ENCODE peak calls at places on chromosomes 13 and 19, in four cellular contexts. B, Z, N and P are unnamed samples.
A peak's percentile ranks its signal among the peaks of the same experiment; 100 is the strongest.

GRCh38 chr13:33213797-33214196 is 71.8 kb downstream of the STARD13 start:
- DNase-seq in N (peak; percentile 50), Z (no peak), B (no peak), P (no peak)

GRCh38 chr13:33125821-33126570 is 109.8 kb downstream of the KL start:
- DNase-seq in Z (peak; percentile 59), B (no peak), N (peak; percentile 99), P (no peak)

GRCh38 chr13:106691861-106692260 is 123.9 kb upstream of the ARGLU1 start:
- DNase-seq in B (no peak), N (no peak), Z (no peak), P (no peak)

GRCh38 chr13:56907766-56908165 is 233.0 kb upstream of the PRR20A start:
- DNase-seq in N (no peak), B (no peak), Z (no peak), P (no peak)

GRCh38 chr19:2260341-2260751 is 4.1 kb upstream of the JSRP1 start:
- DNase-seq in Z (no peak), N (peak; percentile 54), B (peak; percentile 54), P (no peak)

GRCh38 chr13:20000062-20000552 is 41.6 kb downstream of the ZMYM2 start:
- DNase-seq in B (no peak), N (no peak), Z (no peak), P (no peak)

GRCh38 chr13:75362026-75362425 is 119.9 kb downstream of the TBC1D4 start:
- DNase-seq in N (no peak), Z (no peak), B (no peak), P (no peak)

GRCh38 chr19:24000656-24001055 is 86.0 kb downstream of the ZNF726 start:
- DNase-seq in B (no peak), Z (no peak), N (no peak), P (no peak)

GRCh38 chr13:35787937-35788336 is 311.4 kb upstream of the MAB21L1 start:
- DNase-seq in N (no peak), Z (peak; percentile 50), B (no peak), P (no peak)

GRCh38 chr19:40225440-40226305 is 816 bp downstream of the CCNP start:
- DNase-seq in N (peak; percentile 24), B (no peak), Z (no peak), P (no peak)
- TF ChIP-seq CTCF in N (no peak), B (no peak), Z (no peak), P (no peak)

GRCh38 chr19:55340144-55340783 is 588 bp downstream of the KMT5C start:
- DNase-seq in Z (no peak), B (peak; percentile 43), N (no peak), P (no peak)

GRCh38 chr19:55339225-55340143 is at the start of gene KMT5C:
- DNase-seq in B (peak; percentile 100), Z (peak; percentile 100), N (peak; percentile 100), P (peak; percentile 99)

GRCh38 chr19:55342044-55342531 is 2.4 kb downstream of the KMT5C start:
- DNase-seq in B (no peak), Z (no peak), N (no peak), P (no peak)

GRCh38 chr19:55341191-55342043 is 1.7 kb downstream of the KMT5C start:
- DNase-seq in N (peak; percentile 56), B (peak; percentile 87), Z (peak; percentile 83), P (no peak)

GRCh38 chr19:55340784-55341147 is 1.1 kb downstream of the KMT5C start:
- DNase-seq in N (no peak), Z (peak; percentile 51), B (peak; percentile 39), P (no peak)
- TF ChIP-seq CTCF in N (no peak), Z (peak; percentile 19), B (no peak), P (no peak)

GRCh38 chr19:980133-980998 is 3.8 kb upstream of the WDR18 start:
- DNase-seq in N (peak; percentile 24), B (no peak), Z (peak; percentile 16), P (no peak)

GRCh38 chr19:982567-983170 is 1.5 kb upstream of the WDR18 start:
- DNase-seq in Z (peak; percentile 84), B (peak; percentile 77), N (peak; percentile 35), P (peak; percentile 89)

GRCh38 chr19:986083-986482 is 1.9 kb downstream of the WDR18 start:
- DNase-seq in B (no peak), N (no peak), Z (no peak), P (no peak)

GRCh38 chr19:988081-988480 is 3.9 kb downstream of the WDR18 start:
- DNase-seq in B (no peak), Z (peak; percentile 6), N (peak; percentile 10), P (no peak)

DNA sequence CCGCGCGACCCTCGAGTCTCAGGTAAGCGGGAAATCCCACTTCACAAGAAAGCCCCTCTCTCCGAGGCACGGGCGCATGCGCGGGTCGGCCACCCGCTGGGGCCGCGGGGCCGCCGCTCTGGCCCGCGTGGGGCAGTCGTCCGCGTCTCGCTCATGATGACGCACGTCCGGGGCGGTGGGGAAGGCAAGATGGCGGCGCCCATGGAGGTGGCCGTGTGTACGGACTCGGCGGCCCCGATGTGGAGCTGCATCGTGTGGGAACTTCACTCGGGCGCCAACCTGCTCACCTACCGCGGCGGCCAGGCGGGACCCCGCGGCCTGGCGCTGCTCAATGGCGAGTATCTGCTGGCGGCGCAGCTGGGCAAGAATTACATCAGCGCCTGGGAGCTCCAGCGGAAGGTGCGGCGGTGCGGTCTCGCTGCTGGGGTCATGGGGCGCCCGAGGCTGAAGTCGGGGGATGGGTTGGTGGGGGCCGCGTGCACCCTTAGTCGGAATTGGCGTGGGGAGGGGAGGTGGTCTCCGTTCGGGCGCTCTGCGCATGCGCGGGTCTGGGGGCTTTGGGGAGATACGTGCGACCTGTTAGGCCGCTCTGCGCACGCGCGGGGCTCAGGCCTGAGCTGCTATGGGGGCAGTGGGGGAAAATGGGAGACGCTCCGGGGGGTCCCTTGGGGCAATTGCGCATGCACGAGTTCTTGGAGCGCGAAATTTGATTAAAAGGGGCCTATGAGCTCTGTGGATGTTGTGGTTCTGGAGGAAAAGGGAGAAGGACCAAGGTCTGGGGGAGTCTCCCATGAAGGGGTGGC is at the start of gene WDR18:
- DNase-seq in N (peak; percentile 78), Z (peak; percentile 95), B (peak; percentile 94), P (peak; percentile 89)
- TF ChIP-seq CTCF in N (no peak), Z (no peak), B (no peak), P (no peak)

DNA sequence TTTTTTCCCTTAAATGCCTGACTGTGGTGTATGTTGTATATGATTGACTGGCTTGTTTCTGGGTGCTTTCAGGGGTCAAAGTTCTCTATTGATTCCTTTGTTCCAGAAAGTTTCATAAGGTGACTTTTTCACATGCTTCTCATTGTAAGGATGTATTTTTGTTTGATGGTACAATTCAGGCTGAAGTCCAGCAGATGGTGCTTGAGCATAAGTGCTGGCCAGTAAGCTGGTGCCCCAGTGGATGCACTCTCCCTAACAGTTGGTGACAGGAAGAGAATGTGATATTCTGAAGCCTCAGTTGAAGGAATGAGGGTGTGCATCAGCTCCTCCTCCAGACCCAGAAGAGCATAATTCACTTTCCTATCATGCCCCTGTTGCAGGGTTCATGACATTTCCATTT is 1941.6 kb upstream of the PRR20A start:
- DNase-seq in B (no peak), Z (peak; percentile 14), N (no peak), P (no peak)
- TF ChIP-seq CTCF in B (no peak), Z (peak; percentile 56), N (no peak), P (no peak)

GRCh38 chr19:54021363-54021762 is 29.9 kb downstream of the CACNG6 start:
- DNase-seq in N (no peak), B (no peak), Z (no peak), P (no peak)
- TF ChIP-seq CTCF in N (no peak), B (no peak), Z (no peak), P (no peak)

GRCh38 chr13:23960566-23961156 is 63.4 kb upstream of the C1QTNF9B start:
- DNase-seq in N (peak; percentile 59), Z (no peak), B (no peak), P (no peak)
- TF ChIP-seq CTCF in N (peak; percentile 85), Z (peak; percentile 84), B (peak; percentile 65), P (no peak)

GRCh38 chr19:45834970-45835369 is 19.9 kb upstream of the RSPH6A start:
- DNase-seq in Z (no peak), N (no peak), B (no peak), P (no peak)
- TF ChIP-seq CTCF in Z (no peak), N (no peak), B (no peak), P (no peak)

DNA sequence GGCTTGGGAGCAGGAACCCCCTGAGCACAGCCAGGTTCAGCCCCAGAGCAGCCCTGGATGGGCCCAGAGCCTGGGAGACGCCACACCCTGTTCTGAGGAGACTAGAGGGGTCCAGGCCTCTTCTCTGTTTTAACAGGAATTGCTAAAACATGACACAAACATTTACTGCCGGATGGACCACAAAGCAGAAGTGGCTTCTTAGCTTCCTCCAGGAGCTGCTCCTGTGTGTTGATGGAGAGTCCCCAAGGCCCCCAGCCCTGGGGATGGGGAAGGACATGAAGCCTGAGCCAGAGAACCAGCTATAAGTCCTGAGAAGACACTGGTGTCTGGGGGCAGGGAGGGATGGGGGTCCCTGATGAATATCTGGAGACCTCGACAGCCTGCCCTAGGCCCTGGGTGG is 14.6 kb downstream of the CEACAM3 start:
- DNase-seq in N (no peak), B (no peak), Z (no peak), P (no peak)
- TF ChIP-seq CTCF in N (no peak), B (no peak), Z (no peak), P (no peak)

DNA sequence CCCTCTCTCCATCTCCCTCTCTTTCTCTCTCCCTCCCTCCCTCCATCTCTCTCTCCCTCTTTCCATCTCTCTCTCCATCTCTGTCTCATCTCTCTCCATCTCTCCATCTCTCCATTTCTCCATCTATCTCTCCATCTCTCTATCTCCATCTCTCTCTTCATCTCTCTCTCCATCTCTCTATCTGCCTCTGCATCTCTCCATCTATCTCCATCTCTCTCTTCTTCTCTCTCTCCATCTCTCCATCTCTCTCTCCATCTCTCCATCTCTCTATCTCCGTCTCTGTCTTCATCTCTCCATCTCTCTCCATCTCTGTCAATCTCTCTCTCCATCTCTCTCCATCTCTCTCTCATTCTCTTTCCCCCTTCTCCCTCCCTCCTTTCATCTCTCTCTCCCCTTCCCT is 56.1 kb upstream of the NFIC start:
- DNase-seq in B (no peak), N (no peak), Z (no peak), P (no peak)
- TF ChIP-seq CTCF in B (no peak), N (no peak), Z (no peak), P (no peak)